ENCODE peak calls at places on chromosomes 1 and 21, in nine cellular contexts. P is GM23338, V is neural progenitor cell, Y is SK-N-SH, L is OCI-LY7, N is HCT116, M is GM23248, K is hepatocyte, U is PC-3. A is an unnamed sample.
A peak's percentile ranks its signal among the peaks of the same experiment; 100 is the strongest.

GRCh38 chr1:166874464-166874863 is 1.6 kb downstream of the TADA1 start:
- DNase-seq in P (no peak), V (peak; percentile 46), Y (no peak), L (no peak), N (no peak), M (no peak), K (no peak), U (no peak), A (no peak)

GRCh38 chr21:15210235-15210678 is 145.5 kb upstream of the NRIP1 start:
- DNase-seq in P (no peak), V (peak; percentile 13), Y (no peak), L (no peak), N (no peak), M (peak; percentile 66), K (peak; percentile 28), U (peak; percentile 94), A (no peak)

GRCh38 chr1:80164150-80164549 is 1157.6 kb upstream of the ADGRL4 start:
- DNase-seq in P (no peak), V (no peak), Y (no peak), L (no peak), N (no peak), M (no peak), K (no peak), U (no peak), A (no peak)

GRCh38 chr1:175073633-175074032 is 6.0 kb downstream of the TNN start:
- DNase-seq in P (peak; percentile 57), V (no peak), Y (no peak), L (no peak), N (no peak), M (no peak), K (no peak), U (no peak), A (no peak)

GRCh38 chr1:32759521-32759980 is 57.0 kb upstream of the SYNC start:
- DNase-seq in P (peak; percentile 75), V (no peak), Y (no peak), L (no peak), N (no peak), M (no peak), K (peak; percentile 77), U (peak; percentile 92), A (no peak)

GRCh38 chr1:17084787-17085186 is 31.0 kb upstream of the SDHB start:
- DNase-seq in P (no peak), V (no peak), Y (no peak), L (no peak), N (no peak), M (no peak), K (no peak), U (no peak), A (no peak)

GRCh38 chr1:214857716-214858115 is 224.8 kb upstream of the KCNK2 start:
- DNase-seq in P (no peak), V (no peak), Y (no peak), L (no peak), N (no peak), M (peak; percentile 78), K (no peak), U (peak; percentile 61), A (no peak)

GRCh38 chr1:230067441-230067870 is 418 bp downstream of the GALNT2 start:
- DNase-seq in P (peak; percentile 59), V (peak; percentile 67), Y (peak; percentile 87), L (no peak), N (no peak), M (peak; percentile 74), K (no peak), U (peak; percentile 49), A (peak; percentile 28)

GRCh38 chr1:33147997-33148314 is 33.9 kb downstream of the TRIM62 start:
- DNase-seq in P (peak; percentile 79), V (peak; percentile 54), Y (peak; percentile 73), L (no peak), N (peak; percentile 26), M (peak; percentile 50), K (no peak), U (peak; percentile 45), A (no peak)

GRCh38 chr1:209601809-209602657 is 18.5 kb downstream of the CAMK1G start:
- DNase-seq in P (peak; percentile 58), V (peak; percentile 47), Y (peak; percentile 55), L (peak; percentile 15), N (peak; percentile 52), M (peak; percentile 69), K (peak; percentile 62), U (peak; percentile 78), A (peak; percentile 70)

GRCh38 chr1:49351744-49352143 is 575.1 kb upstream of the BEND5 start:
- DNase-seq in P (peak; percentile 1), V (no peak), Y (no peak), L (no peak), N (no peak), M (peak; percentile 26), K (no peak), U (peak; percentile 93), A (no peak)

GRCh38 chr1:180927348-180927747 is 14.7 kb downstream of the KIAA1614 start:
- DNase-seq in P (no peak), V (no peak), Y (no peak), L (no peak), N (no peak), M (no peak), K (no peak), U (no peak), A (no peak)
- H3K27ac ChIP-seq in P (no peak overlapping the region), V (no peak overlapping the region), Y (peak overlapping the region; percentile 99), L (no peak overlapping the region), N (no peak overlapping the region), M (no peak overlapping the region), K (peak overlapping the region; percentile 91), U (no peak overlapping the region), A (no peak overlapping the region)

GRCh38 chr1:183634429-183635065 is 1.0 kb downstream of the ARPC5 start:
- DNase-seq in P (no peak), V (no peak), Y (no peak), L (peak; percentile 45), N (no peak), M (peak; percentile 52), K (no peak), U (peak; percentile 7), A (peak; percentile 34)
- TF ChIP-seq EZH2phosphoT487 in P (no peak), V (no peak), Y (no peak), L (no peak), N (no peak), M (no peak), K (no peak), U (no peak), A (no peak)

DNA sequence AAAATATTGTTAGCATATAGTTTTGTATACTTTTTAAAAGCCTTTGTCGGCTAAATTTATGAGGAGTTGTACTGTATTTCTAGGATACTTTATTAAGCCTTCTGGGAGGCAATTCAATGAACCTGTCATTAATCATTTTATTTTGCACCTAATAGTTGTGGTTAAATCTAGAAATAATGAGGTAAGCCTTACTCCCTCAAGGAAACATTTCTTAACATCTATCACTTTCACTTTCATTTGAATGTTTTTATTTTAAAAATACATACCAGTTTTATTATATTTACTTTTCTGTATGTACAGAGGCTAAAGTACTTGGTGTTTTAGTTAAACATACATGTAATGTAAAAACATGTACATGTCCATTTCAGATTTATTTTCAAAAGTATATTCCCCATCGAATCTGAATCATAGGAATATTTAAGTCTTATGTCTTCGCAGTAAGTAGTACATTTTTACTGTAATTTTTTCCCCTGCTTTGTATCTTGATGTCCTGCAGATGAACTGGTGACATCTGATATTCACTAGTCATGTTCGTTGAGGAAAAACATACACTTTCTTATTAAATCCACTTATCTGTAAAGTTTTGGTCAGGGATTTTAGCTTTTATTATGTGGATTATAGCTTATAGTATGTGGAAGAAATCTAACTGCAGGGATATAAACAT is 82.8 kb downstream of the DISP1 start:
- DNase-seq in P (no peak), V (no peak), Y (no peak), L (no peak), N (no peak), M (peak; percentile 40), K (no peak), U (peak; percentile 5), A (no peak)
- H3K27ac ChIP-seq in P (no peak overlapping the region), V (no peak overlapping the region), Y (peak overlapping the region; percentile 84), L (no peak overlapping the region), N (no peak overlapping the region), M (peak overlapping the region; percentile 34), K (peak overlapping the region; percentile 58), U (no peak overlapping the region), A (no peak overlapping the region)

GRCh38 chr21:42535602-42536171 is 22.0 kb downstream of the SLC37A1 start:
- DNase-seq in P (no peak), V (no peak), Y (no peak), L (peak; percentile 90), N (no peak), M (no peak), K (no peak), U (no peak), A (no peak)
- TF ChIP-seq EZH2phosphoT487 in P (no peak), V (no peak), Y (no peak), L (no peak), N (no peak), M (no peak), K (no peak), U (no peak), A (no peak)